ENCODE peak calls at places on chromosomes 5 and 9, in ten cellular contexts. One of them, this sample, is unnamed. For H3K4me1, the result is how much of the 10 kb centered on the place peaks cover.

GRCh38 chr9:121771418-121771817 is 120.0 kb downstream of the DAB2IP start:
- DNase-seq in esophagus squamous epithelium: no peak
- DNase-seq in upper lobe of right lung: peak
- DNase-seq in MM.1S: no peak
- DNase-seq in CD4-positive, CD25-positive, alpha-beta regulatory T cell: no peak
- DNase-seq in prostate gland: no peak
- DNase-seq in IMR-90: no peak
- DNase-seq in aorta: peak
- DNase-seq in kidney: peak
- DNase-seq in right atrium auricular region: no peak
- DNase-seq in this sample: no peak

GRCh38 chr5:19608434-19608833 is 379.6 kb downstream of the CDH18 start:
- DNase-seq in esophagus squamous epithelium: no peak
- DNase-seq in upper lobe of right lung: no peak
- DNase-seq in MM.1S: peak
- DNase-seq in CD4-positive, CD25-positive, alpha-beta regulatory T cell: no peak
- DNase-seq in prostate gland: no peak
- DNase-seq in IMR-90: no peak
- DNase-seq in aorta: no peak
- DNase-seq in kidney: no peak
- DNase-seq in right atrium auricular region: no peak
- DNase-seq in this sample: no peak

GRCh38 chr9:4987996-4988421 is 2.9 kb downstream of the JAK2 start:
- DNase-seq in esophagus squamous epithelium: no peak
- DNase-seq in upper lobe of right lung: no peak
- DNase-seq in MM.1S: peak
- DNase-seq in CD4-positive, CD25-positive, alpha-beta regulatory T cell: peak
- DNase-seq in prostate gland: peak
- DNase-seq in IMR-90: peak
- DNase-seq in aorta: no peak
- DNase-seq in kidney: no peak
- DNase-seq in right atrium auricular region: no peak
- DNase-seq in this sample: peak

GRCh38 chr9:97853844-97854695 is 1.0 kb downstream of the FOXE1 start:
- DNase-seq in esophagus squamous epithelium: no peak
- DNase-seq in upper lobe of right lung: peak
- DNase-seq in MM.1S: no peak
- DNase-seq in CD4-positive, CD25-positive, alpha-beta regulatory T cell: no peak
- DNase-seq in prostate gland: no peak
- DNase-seq in IMR-90: peak
- DNase-seq in aorta: no peak
- DNase-seq in kidney: no peak
- DNase-seq in right atrium auricular region: no peak
- DNase-seq in this sample: peak

GRCh38 chr9:95023217-95024003 is 294.1 kb downstream of the FANCC start:
- DNase-seq in esophagus squamous epithelium: no peak
- DNase-seq in upper lobe of right lung: peak
- DNase-seq in MM.1S: no peak
- DNase-seq in CD4-positive, CD25-positive, alpha-beta regulatory T cell: no peak
- DNase-seq in prostate gland: no peak
- DNase-seq in IMR-90: peak
- DNase-seq in aorta: no peak
- DNase-seq in kidney: no peak
- DNase-seq in right atrium auricular region: no peak
- DNase-seq in this sample: no peak

GRCh38 chr9:108416321-108416720 is 439.5 kb downstream of the ACTL7B start:
- DNase-seq in esophagus squamous epithelium: no peak
- DNase-seq in upper lobe of right lung: no peak
- DNase-seq in MM.1S: no peak
- DNase-seq in CD4-positive, CD25-positive, alpha-beta regulatory T cell: no peak
- DNase-seq in prostate gland: no peak
- DNase-seq in IMR-90: peak
- DNase-seq in aorta: no peak
- DNase-seq in kidney: no peak
- DNase-seq in right atrium auricular region: no peak
- DNase-seq in this sample: no peak

GRCh38 chr9:71697882-71698281 is 70.4 kb downstream of the CEMIP2 start:
- DNase-seq in esophagus squamous epithelium: no peak
- DNase-seq in upper lobe of right lung: no peak
- DNase-seq in MM.1S: no peak
- DNase-seq in CD4-positive, CD25-positive, alpha-beta regulatory T cell: no peak
- DNase-seq in prostate gland: no peak
- DNase-seq in IMR-90: no peak
- DNase-seq in aorta: no peak
- DNase-seq in kidney: no peak
- DNase-seq in right atrium auricular region: no peak
- DNase-seq in this sample: no peak

GRCh38 chr5:134477462-134478245 is 47.8 kb upstream of the JADE2 start:
- DNase-seq in esophagus squamous epithelium: no peak
- DNase-seq in upper lobe of right lung: peak
- DNase-seq in MM.1S: no peak
- DNase-seq in CD4-positive, CD25-positive, alpha-beta regulatory T cell: no peak
- DNase-seq in prostate gland: no peak
- DNase-seq in IMR-90: no peak
- DNase-seq in aorta: peak
- DNase-seq in kidney: peak
- DNase-seq in right atrium auricular region: no peak
- DNase-seq in this sample: peak

GRCh38 chr5:148388692-148389091 is 4.9 kb downstream of the FBXO38 start:
- DNase-seq in esophagus squamous epithelium: no peak
- DNase-seq in upper lobe of right lung: no peak
- DNase-seq in MM.1S: no peak
- DNase-seq in CD4-positive, CD25-positive, alpha-beta regulatory T cell: no peak
- DNase-seq in prostate gland: no peak
- DNase-seq in IMR-90: peak
- DNase-seq in aorta: no peak
- DNase-seq in kidney: no peak
- DNase-seq in right atrium auricular region: no peak
- DNase-seq in this sample: no peak

GRCh38 chr5:175809531-175810121 is 61.8 kb upstream of the CPLX2 start:
- DNase-seq in esophagus squamous epithelium: no peak
- DNase-seq in upper lobe of right lung: no peak
- DNase-seq in MM.1S: no peak
- DNase-seq in CD4-positive, CD25-positive, alpha-beta regulatory T cell: no peak
- DNase-seq in prostate gland: no peak
- DNase-seq in IMR-90: peak
- DNase-seq in aorta: peak
- DNase-seq in kidney: no peak
- DNase-seq in right atrium auricular region: no peak
- DNase-seq in this sample: peak

GRCh38 chr5:153050496-153051179 is 439.8 kb upstream of the GRIA1 start:
- DNase-seq in esophagus squamous epithelium: no peak
- DNase-seq in upper lobe of right lung: no peak
- DNase-seq in MM.1S: no peak
- DNase-seq in CD4-positive, CD25-positive, alpha-beta regulatory T cell: no peak
- DNase-seq in prostate gland: no peak
- DNase-seq in IMR-90: no peak
- DNase-seq in aorta: no peak
- DNase-seq in kidney: no peak
- DNase-seq in right atrium auricular region: no peak
- DNase-seq in this sample: no peak

GRCh38 chr9:27308691-27309390 is 11.9 kb upstream of the EQTN start:
- DNase-seq in esophagus squamous epithelium: no peak
- DNase-seq in upper lobe of right lung: no peak
- DNase-seq in MM.1S: no peak
- DNase-seq in CD4-positive, CD25-positive, alpha-beta regulatory T cell: no peak
- DNase-seq in prostate gland: no peak
- DNase-seq in IMR-90: no peak
- DNase-seq in aorta: no peak
- DNase-seq in kidney: no peak
- DNase-seq in right atrium auricular region: no peak
- DNase-seq in this sample: peak

GRCh38 chr5:170849374-170849773 is 12.4 kb upstream of the RANBP17 start:
- DNase-seq in esophagus squamous epithelium: no peak
- DNase-seq in upper lobe of right lung: no peak
- DNase-seq in MM.1S: no peak
- DNase-seq in CD4-positive, CD25-positive, alpha-beta regulatory T cell: no peak
- DNase-seq in prostate gland: no peak
- DNase-seq in IMR-90: no peak
- DNase-seq in aorta: no peak
- DNase-seq in kidney: no peak
- DNase-seq in right atrium auricular region: no peak
- DNase-seq in this sample: no peak

GRCh38 chr9:132912131-132912530 is 32.3 kb downstream of the TSC1 start:
- DNase-seq in esophagus squamous epithelium: no peak
- DNase-seq in upper lobe of right lung: no peak
- DNase-seq in MM.1S: no peak
- DNase-seq in CD4-positive, CD25-positive, alpha-beta regulatory T cell: no peak
- DNase-seq in prostate gland: no peak
- DNase-seq in IMR-90: no peak
- DNase-seq in aorta: no peak
- DNase-seq in kidney: no peak
- DNase-seq in right atrium auricular region: no peak
- DNase-seq in this sample: no peak

GRCh38 chr9:132757031-132757430 is 86.8 kb downstream of the GTF3C4 start:
- DNase-seq in esophagus squamous epithelium: no peak
- DNase-seq in upper lobe of right lung: peak
- DNase-seq in MM.1S: no peak
- DNase-seq in CD4-positive, CD25-positive, alpha-beta regulatory T cell: no peak
- DNase-seq in prostate gland: no peak
- DNase-seq in IMR-90: no peak
- DNase-seq in aorta: no peak
- DNase-seq in kidney: peak
- DNase-seq in right atrium auricular region: no peak
- DNase-seq in this sample: no peak

GRCh38 chr5:173318338-173318737 is 9.9 kb downstream of the STC2 start:
- DNase-seq in esophagus squamous epithelium: no peak
- DNase-seq in upper lobe of right lung: no peak
- DNase-seq in MM.1S: no peak
- DNase-seq in CD4-positive, CD25-positive, alpha-beta regulatory T cell: no peak
- DNase-seq in prostate gland: no peak
- DNase-seq in IMR-90: no peak
- DNase-seq in aorta: no peak
- DNase-seq in kidney: no peak
- DNase-seq in right atrium auricular region: no peak
- DNase-seq in this sample: no peak
- H3K4me1 ChIP-seq in esophagus squamous epithelium: under half
- H3K4me1 ChIP-seq in upper lobe of right lung: under half
- H3K4me1 ChIP-seq in MM.1S: under half
- H3K4me1 ChIP-seq in CD4-positive, CD25-positive, alpha-beta regulatory T cell: under half
- H3K4me1 ChIP-seq in prostate gland: under half
- H3K4me1 ChIP-seq in IMR-90: under half
- H3K4me1 ChIP-seq in aorta: under half
- H3K4me1 ChIP-seq in kidney: under half
- H3K4me1 ChIP-seq in right atrium auricular region: under half
- H3K4me1 ChIP-seq in this sample: under half

DNA sequence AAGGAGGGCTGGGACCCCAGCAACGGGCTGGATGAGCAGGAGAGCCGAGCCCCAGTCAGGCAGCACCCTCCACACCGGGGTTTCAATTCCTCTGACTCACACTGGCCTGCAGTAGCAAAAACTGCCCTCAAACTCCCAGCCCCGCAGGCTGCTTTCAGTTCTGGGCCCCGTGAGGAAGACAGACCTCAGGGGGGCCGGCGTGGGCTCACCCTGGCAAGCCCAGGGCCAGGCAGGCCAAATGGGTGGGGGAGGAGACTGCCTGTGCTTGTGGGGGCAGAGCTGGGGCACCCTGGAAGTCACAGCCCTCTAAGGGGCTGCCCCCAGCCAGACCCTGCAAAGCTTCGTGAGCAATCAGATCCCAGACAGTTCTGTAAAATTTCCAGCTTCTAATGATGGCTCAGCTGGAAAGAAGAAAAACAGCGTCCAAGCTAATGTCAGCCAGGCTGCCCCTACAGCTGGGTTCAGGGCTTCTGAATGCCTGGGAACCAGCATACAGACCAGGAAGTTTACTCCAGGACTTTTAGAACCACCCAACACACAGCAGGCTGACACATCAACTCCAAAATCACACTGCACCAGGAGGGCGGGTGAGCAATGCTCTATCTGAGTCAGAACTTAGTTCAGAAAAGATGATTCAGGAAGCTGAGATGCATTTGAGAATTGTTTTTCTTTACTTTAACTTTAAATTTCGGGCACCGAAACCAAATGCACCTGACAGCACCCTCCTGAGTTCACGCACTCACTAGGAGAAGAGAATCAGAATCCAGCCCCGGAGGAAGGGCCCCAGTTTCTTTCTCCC is 34.7 kb downstream of the LPCAT1 start:
- DNase-seq in esophagus squamous epithelium: no peak
- DNase-seq in upper lobe of right lung: no peak
- DNase-seq in MM.1S: peak
- DNase-seq in CD4-positive, CD25-positive, alpha-beta regulatory T cell: no peak
- DNase-seq in prostate gland: no peak
- DNase-seq in IMR-90: peak
- DNase-seq in aorta: no peak
- DNase-seq in kidney: no peak
- DNase-seq in right atrium auricular region: no peak
- DNase-seq in this sample: no peak
- H3K27ac ChIP-seq in esophagus squamous epithelium: no peak
- H3K27ac ChIP-seq in upper lobe of right lung: no peak
- H3K27ac ChIP-seq in MM.1S: peak
- H3K27ac ChIP-seq in CD4-positive, CD25-positive, alpha-beta regulatory T cell: no peak
- H3K27ac ChIP-seq in prostate gland: no peak
- H3K27ac ChIP-seq in IMR-90: peak
- H3K27ac ChIP-seq in aorta: no peak
- H3K27ac ChIP-seq in kidney: no peak
- H3K27ac ChIP-seq in right atrium auricular region: no peak
- H3K27ac ChIP-seq in this sample: no peak

DNA sequence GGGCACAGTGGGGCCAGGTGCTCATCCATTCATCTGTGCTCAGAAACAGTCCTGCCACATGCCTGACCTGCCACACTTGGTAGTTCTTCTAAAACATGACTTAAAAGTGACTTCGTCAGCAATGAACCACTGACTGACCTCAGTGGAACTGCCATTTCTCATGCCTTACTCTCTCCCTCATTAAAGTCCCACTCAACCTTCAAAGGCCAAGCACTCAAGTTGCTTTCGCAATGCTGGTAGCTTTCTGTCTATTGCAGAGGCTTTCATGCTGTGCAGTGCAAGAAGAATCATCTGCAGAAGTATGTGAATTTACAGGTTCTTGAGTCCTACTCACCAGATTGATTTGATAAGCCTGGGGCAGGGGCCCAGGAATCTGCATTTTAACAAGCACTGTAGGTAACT is 23.9 kb downstream of the B4GALT1 start:
- DNase-seq in esophagus squamous epithelium: no peak
- DNase-seq in upper lobe of right lung: peak
- DNase-seq in MM.1S: no peak
- DNase-seq in CD4-positive, CD25-positive, alpha-beta regulatory T cell: no peak
- DNase-seq in prostate gland: no peak
- DNase-seq in IMR-90: peak
- DNase-seq in aorta: no peak
- DNase-seq in kidney: no peak
- DNase-seq in right atrium auricular region: no peak
- DNase-seq in this sample: no peak
- H3K4me1 ChIP-seq in esophagus squamous epithelium: under half
- H3K4me1 ChIP-seq in upper lobe of right lung: half or more
- H3K4me1 ChIP-seq in MM.1S: under half
- H3K4me1 ChIP-seq in CD4-positive, CD25-positive, alpha-beta regulatory T cell: half or more
- H3K4me1 ChIP-seq in prostate gland: under half
- H3K4me1 ChIP-seq in IMR-90: under half
- H3K4me1 ChIP-seq in aorta: under half
- H3K4me1 ChIP-seq in kidney: half or more
- H3K4me1 ChIP-seq in right atrium auricular region: under half
- H3K4me1 ChIP-seq in this sample: under half

DNA sequence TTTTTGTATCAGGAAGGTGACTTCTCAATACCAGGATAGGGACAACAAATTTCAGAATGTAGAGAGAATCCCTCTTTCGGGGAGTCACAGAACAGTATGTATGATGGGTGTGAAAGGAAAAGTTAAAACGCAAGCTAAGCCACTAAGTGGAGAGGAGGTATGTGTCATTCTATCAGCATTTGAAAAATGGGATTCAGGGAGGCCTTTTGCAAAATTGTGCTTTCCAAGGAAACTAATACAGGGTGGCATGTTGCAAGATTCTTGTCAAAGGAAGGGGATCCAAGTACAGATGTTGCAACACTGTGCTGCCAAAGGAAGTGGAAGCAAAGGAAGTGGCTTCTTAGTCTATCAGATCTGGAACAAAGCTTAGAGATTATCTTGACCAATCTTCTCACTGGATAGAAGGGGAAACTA is 12.6 kb upstream of the TNIP1 start:
- DNase-seq in esophagus squamous epithelium: no peak
- DNase-seq in upper lobe of right lung: no peak
- DNase-seq in MM.1S: peak
- DNase-seq in CD4-positive, CD25-positive, alpha-beta regulatory T cell: no peak
- DNase-seq in prostate gland: no peak
- DNase-seq in IMR-90: peak
- DNase-seq in aorta: no peak
- DNase-seq in kidney: no peak
- DNase-seq in right atrium auricular region: peak
- DNase-seq in this sample: no peak
- H3K27ac ChIP-seq in esophagus squamous epithelium: no peak
- H3K27ac ChIP-seq in upper lobe of right lung: peak
- H3K27ac ChIP-seq in MM.1S: peak
- H3K27ac ChIP-seq in CD4-positive, CD25-positive, alpha-beta regulatory T cell: peak
- H3K27ac ChIP-seq in prostate gland: no peak
- H3K27ac ChIP-seq in IMR-90: peak
- H3K27ac ChIP-seq in aorta: no peak
- H3K27ac ChIP-seq in kidney: peak
- H3K27ac ChIP-seq in right atrium auricular region: peak
- H3K27ac ChIP-seq in this sample: no peak

This sample was measured in endodermal cell.